ENCODE peak calls at places on chromosome 1, in six cellular contexts. L, D, C, R, K and W are unnamed samples. For H3K4me1, the result is how much of the 10 kb centered on the place peaks cover.

GRCh38 chr1:46497665-46498064 is 8.0 kb downstream of the DMBX1 start:
- DNase-seq in L (no peak), D (no peak), K (no peak), R (no peak), C (no peak), W (no peak)

GRCh38 chr1:40855513-40855912 is 6.7 kb downstream of the CITED4 start:
- DNase-seq in K (no peak), L (no peak), D (no peak), C (no peak), R (no peak), W (no peak)

GRCh38 chr1:50103615-50104081 is 5.1 kb upstream of the ELAVL4 start:
- DNase-seq in C (no peak), K (no peak), R (no peak), L (no peak), D (no peak), W (no peak)

GRCh38 chr1:172980456-172980855 is 70.3 kb downstream of the TNFSF18 start:
- DNase-seq in C (no peak), D (no peak), K (peak), R (no peak), L (no peak), W (no peak)

GRCh38 chr1:20115479-20115878 is 3.9 kb downstream of the PLA2G2D start:
- DNase-seq in C (no peak), L (no peak), K (no peak), R (no peak), D (no peak), W (no peak)

GRCh38 chr1:12174789-12175455 is 8.1 kb downstream of the TNFRSF1B start:
- DNase-seq in R (peak), K (no peak), C (peak), D (no peak), L (peak), W (peak)

GRCh38 chr1:236000781-236001180 is 64.1 kb downstream of the NID1 start:
- DNase-seq in R (no peak), C (no peak), K (no peak), L (no peak), D (no peak), W (no peak)

GRCh38 chr1:209302777-209303642 is 280.5 kb upstream of the CAMK1G start:
- DNase-seq in C (no peak), L (no peak), D (no peak), K (no peak), R (no peak), W (no peak)

GRCh38 chr1:41673806-41674205 is 189.3 kb upstream of the EDN2 start:
- DNase-seq in K (no peak), R (no peak), D (peak), L (no peak), C (no peak), W (no peak)

GRCh38 chr1:42849944-42850343 is 3.5 kb downstream of the ZNF691 start:
- DNase-seq in C (no peak), R (no peak), L (no peak), K (no peak), D (no peak), W (no peak)

GRCh38 chr1:22531251-22531650 is 32.0 kb upstream of the EPHA8 start:
- DNase-seq in R (no peak), L (no peak), D (no peak), C (no peak), K (no peak), W (no peak)

GRCh38 chr1:21872445-21873079 is 60.5 kb downstream of the LDLRAD2 start:
- DNase-seq in C (no peak), R (no peak), D (no peak), K (no peak), L (no peak), W (no peak)

GRCh38 chr1:231026576-231026975 is 13.5 kb downstream of the FAM89A start:
- DNase-seq in C (no peak), R (no peak), D (no peak), L (no peak), K (no peak), W (no peak)

GRCh38 chr1:157932082-157932481 is 61.4 kb upstream of the KIRREL1 start:
- DNase-seq in D (no peak), L (no peak), K (peak), R (peak), C (no peak), W (peak)

GRCh38 chr1:37487619-37487984 is 13.2 kb downstream of the ZC3H12A start:
- DNase-seq in L (no peak), R (no peak), C (no peak), K (no peak), D (no peak), W (no peak)

GRCh38 chr1:110281363-110282290 is 57.5 kb upstream of the RBM15 start:
- DNase-seq in C (no peak), D (no peak), L (no peak), K (no peak), R (no peak), W (no peak)

GRCh38 chr1:5966543-5967205 is 25.6 kb downstream of the NPHP4 start:
- DNase-seq in C (no peak), K (no peak), D (no peak), L (no peak), R (no peak), W (no peak)

GRCh38 chr1:38265293-38266196 is 219.0 kb upstream of the POU3F1 start:
- DNase-seq in K (no peak), C (no peak), R (peak), L (no peak), D (no peak), W (no peak)

GRCh38 chr1:210792703-210793102 is 341.2 kb downstream of the KCNH1 start:
- DNase-seq in K (peak), C (no peak), R (peak), L (no peak), D (no peak), W (no peak)

GRCh38 chr1:236107121-236107907 is 35.0 kb upstream of the GPR137B start:
- DNase-seq in R (no peak), C (no peak), L (no peak), D (no peak), K (no peak), W (no peak)

GRCh38 chr1:76269175-76269574 is 194.6 kb downstream of the ST6GALNAC3 start:
- DNase-seq in D (no peak), K (no peak), L (no peak), R (no peak), C (no peak), W (no peak)

GRCh38 chr1:83676106-83676505 is 322.8 kb downstream of the TTLL7 start:
- DNase-seq in L (no peak), C (no peak), R (no peak), D (no peak), K (no peak), W (no peak)

GRCh38 chr1:68087184-68087583 is 36.8 kb upstream of the DIRAS3 start:
- DNase-seq in R (no peak), C (no peak), K (no peak), L (no peak), D (no peak), W (no peak)

GRCh38 chr1:13543927-13544556 is 30.2 kb upstream of the LRRC38 start:
- DNase-seq in K (peak), C (peak), L (peak), D (peak), R (no peak), W (peak)

GRCh38 chr1:1356166-1356795 is 2.1 kb downstream of the MXRA8 start:
- DNase-seq in L (no peak), K (no peak), C (no peak), R (no peak), D (no peak), W (no peak)

GRCh38 chr1:208203127-208203847 is 40.9 kb downstream of the PLXNA2 start:
- DNase-seq in C (peak), D (peak), K (peak), L (peak), R (no peak), W (peak)

GRCh38 chr1:39016604-39017171 is 9.5 kb upstream of the NDUFS5 start:
- DNase-seq in R (no peak), L (no peak), D (no peak), K (no peak), C (no peak), W (no peak)

GRCh38 chr1:221994274-221994698 is 252.4 kb upstream of the DUSP10 start:
- DNase-seq in L (no peak), D (no peak), R (no peak), C (no peak), K (no peak), W (no peak)

GRCh38 chr1:174710868-174711845 is 263.4 kb downstream of the GPR52 start:
- DNase-seq in L (no peak), K (no peak), R (no peak), D (no peak), C (no peak), W (no peak)

GRCh38 chr1:208242829-208243521 is 1.2 kb downstream of the PLXNA2 start:
- DNase-seq in C (peak), R (peak), L (no peak), K (peak), D (no peak), W (peak)

GRCh38 chr1:116503535-116504307 is 67.1 kb downstream of the CD58 start:
- DNase-seq in C (no peak), R (peak), L (no peak), D (no peak), K (no peak), W (peak)

GRCh38 chr1:225899044-225899925 is 10.3 kb upstream of the LEFTY1 start:
- DNase-seq in D (no peak), R (peak), C (no peak), L (no peak), K (no peak), W (no peak)

GRCh38 chr1:78716186-78716585 is 66.6 kb downstream of the IFI44 start:
- DNase-seq in R (no peak), K (no peak), L (no peak), D (no peak), C (no peak), W (peak)

GRCh38 chr1:153071511-153071910 is at the start of gene SPRR2B:
- DNase-seq in R (no peak), L (no peak), C (no peak), K (no peak), D (no peak), W (no peak)

GRCh38 chr1:164343189-164343588 is 215.8 kb upstream of the PBX1 start:
- DNase-seq in D (no peak), R (no peak), C (no peak), K (no peak), L (no peak), W (no peak)

GRCh38 chr1:152667625-152668024 is 4.4 kb downstream of the LCE2D start:
- DNase-seq in L (no peak), R (no peak), D (no peak), C (no peak), K (no peak), W (no peak)

GRCh38 chr1:75614455-75615379 is 3.8 kb upstream of the SLC44A5 start:
- DNase-seq in C (peak), D (no peak), R (peak), K (peak), L (peak), W (peak)

DNA sequence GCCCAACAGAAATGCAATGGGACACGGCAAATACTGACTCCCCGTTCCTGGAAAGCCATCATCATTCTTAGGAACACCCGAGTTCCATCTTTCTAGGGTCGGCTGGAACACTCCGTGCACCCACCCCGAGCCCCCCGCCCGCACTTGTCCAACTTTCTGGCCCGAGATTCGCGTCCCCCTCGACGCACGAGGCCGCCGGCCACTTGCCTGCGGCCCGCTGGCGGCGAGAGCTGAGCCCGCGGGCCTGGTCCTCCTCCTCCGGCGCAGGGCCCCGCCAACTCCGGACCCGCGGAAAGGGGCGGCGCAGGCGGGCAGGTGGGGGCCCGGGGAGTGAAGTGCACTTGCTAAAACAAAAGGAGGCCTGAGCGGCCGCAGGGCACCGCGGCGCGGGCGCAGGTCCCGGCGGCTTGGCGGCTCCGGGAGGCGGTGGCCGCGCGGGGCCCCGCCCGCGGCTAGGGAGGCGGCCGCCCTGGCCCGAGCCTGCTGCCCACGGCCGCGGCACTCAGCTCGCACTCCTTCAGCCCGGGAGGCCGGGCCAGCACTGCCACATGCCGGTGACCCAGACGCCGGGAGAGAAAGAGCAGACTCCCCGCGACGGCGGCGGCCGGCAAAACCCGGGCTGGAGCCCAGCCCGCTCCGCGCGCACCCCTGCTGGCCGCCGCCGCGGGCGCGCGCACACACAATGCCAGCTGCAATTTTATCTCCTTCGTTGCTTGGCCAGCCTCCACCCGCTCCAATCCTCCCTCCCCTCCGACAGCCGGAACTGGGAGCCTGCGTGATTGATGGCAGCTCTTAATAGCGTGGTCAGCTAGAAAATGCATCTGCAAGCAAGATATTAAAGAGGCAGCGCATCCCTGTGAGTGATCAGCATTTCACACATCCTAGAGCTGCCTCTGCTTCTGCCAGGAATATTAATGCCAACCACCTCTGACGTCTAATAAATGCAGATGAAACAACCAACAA is 114.3 kb downstream of the RERE start:
- DNase-seq in C (peak), R (peak), L (peak), D (peak), K (peak), W (peak)
- TF ChIP-seq CTCF in C (peak), R (peak), L (peak), D (peak), K (no peak), W (no peak)

DNA sequence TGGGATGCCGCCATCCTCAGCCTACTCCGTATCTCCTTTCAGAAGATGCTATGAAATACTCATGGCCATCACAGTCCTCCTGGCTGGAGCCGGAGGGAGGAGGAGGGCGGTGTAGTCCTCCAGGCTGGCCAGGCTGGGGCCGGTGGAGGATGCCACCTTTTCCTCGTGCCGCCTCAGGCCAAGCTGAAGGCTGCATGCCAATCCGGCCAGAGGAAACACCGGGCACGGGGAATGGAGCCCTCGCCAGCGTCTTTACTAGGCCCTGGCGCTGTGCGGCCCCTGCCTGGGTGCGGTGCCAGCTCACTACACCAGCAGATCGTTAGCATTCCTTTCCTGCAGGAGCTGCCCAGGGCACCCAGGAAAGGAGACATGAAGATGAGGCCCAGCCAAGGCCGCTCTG is 70.1 kb downstream of the CASZ1 start:
- DNase-seq in K (no peak), C (peak), L (peak), D (peak), R (no peak), W (no peak)
- H3K4me1 ChIP-seq in K (under half), C (half or more), L (under half), D (under half), R (under half), W (half or more)

DNA sequence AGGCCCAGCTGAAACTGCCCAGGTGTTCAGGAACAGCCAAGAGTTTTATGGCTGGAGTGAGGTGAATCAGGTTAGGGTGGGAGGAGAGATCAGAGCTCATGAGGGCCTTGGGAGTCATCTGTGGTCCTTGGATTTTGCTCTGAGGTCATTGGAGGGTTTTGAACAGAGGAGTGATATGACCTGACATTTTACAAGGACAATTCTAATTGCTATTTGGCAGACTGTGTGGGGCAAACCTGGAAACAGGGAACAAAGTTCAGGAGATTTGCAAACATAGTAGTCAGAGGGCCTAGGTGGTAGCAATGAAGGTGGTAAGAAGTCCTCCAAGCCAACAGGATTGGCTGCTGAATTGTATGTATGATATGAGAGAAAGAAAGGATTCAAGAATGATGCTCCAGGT is 31.1 kb upstream of the LRRN2 start:
- DNase-seq in C (no peak), D (no peak), L (no peak), K (no peak), R (no peak), W (no peak)
- H3K27ac ChIP-seq in C (no peak), D (no peak), L (no peak), K (no peak), R (no peak), W (no peak)

GRCh38 chr1:61247051-61247854 is 164.9 kb downstream of the NFIA start:
- DNase-seq in L (no peak), K (no peak), C (no peak), D (no peak), R (no peak), W (no peak)
- TF ChIP-seq CTCF in L (no peak), K (no peak), C (no peak), D (no peak), R (peak), W (no peak)

DNA sequence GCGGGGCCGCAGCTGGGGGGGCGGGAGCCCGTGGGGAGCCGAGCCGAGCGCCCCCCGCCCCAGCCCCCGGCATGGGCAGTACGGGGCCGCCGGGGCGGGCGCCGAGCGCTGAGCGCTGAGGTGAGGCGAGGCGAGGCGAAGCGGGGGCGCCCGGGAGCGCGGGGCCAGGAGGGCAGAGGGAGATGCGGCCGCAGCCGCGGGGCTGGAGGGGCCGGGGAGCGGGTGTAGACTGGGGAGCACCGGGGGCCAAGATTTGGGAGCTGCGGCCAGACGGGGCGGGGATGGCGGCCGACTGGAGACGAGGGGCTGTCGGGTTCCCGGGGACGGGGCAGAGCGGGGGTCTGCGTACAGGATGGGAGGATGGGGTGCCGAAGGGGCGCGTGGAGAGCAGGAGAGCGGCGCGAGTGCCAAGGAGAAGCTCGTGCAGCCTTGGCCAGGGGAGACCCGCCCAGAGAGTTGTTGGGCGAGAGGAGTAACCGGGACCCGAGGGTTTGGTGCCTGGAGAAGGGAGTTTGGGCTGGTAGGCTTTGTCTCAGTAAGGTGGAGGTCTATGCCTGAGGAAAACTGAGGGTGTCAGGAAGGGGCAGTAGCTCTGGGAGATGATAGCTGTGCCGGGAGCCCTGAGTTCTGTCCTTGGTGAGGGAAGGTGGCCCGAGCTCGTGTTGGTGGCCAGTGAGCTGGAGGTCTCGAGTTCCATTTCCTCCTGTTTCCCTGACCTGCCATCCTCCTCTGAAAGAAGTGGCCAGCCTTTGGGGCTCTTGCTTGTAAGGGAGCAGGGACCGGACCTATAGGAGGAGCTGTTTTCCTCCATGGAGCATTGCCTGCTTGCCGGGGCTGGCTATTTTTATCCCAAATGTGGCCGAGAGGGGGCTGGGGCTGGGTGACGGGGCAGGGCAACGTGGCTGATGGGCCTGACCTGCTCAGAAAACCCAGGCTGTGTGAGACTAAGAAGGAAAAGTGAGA is 539 bp downstream of the ATP8B2 start:
- DNase-seq in L (peak), R (peak), K (peak), C (peak), D (no peak), W (peak)
- H3K4me1 ChIP-seq in L (under half), R (half or more), K (under half), C (under half), D (under half), W (under half)

GRCh38 chr1:224380003-224380402 is 23.3 kb downstream of the CNIH4 start:
- DNase-seq in K (no peak), C (no peak), L (no peak), D (no peak), R (no peak), W (no peak)
- H3K27ac ChIP-seq in K (no peak), C (peak), L (no peak), D (no peak), R (no peak), W (peak)